ENCODE peak calls at places on chromosomes 3 and 15, in nine cellular contexts. U is HCT116, V is mammary epithelial cell, A is kidney, P is breast epithelium, E is PC-3, O is fibroblast of lung, M is BE2C, Q is heart left ventricle. I is an unnamed sample.

GRCh38 chr15:101309436-101310162 is 14.6 kb upstream of the SNRPA1 start:
- DNase-seq in Q (no peak), O (no peak), P (no peak), E (no peak), M (no peak), U (no peak), V (no peak), A (peak; percentile 60), I (no peak)

GRCh38 chr3:40843851-40844548 is 319.2 kb downstream of the ZNF621 start:
- DNase-seq in A (no peak), M (peak; percentile 38), V (peak; percentile 75), P (no peak), U (no peak), Q (no peak), O (no peak), E (peak; percentile 67), I (no peak)

GRCh38 chr3:189573004-189573403 is 58.2 kb upstream of the TP63 start:
- DNase-seq in Q (no peak), P (no peak), U (no peak), M (no peak), A (no peak), V (no peak), E (no peak), O (peak; percentile 5), I (no peak)

GRCh38 chr3:13379191-13379830 is 40.8 kb downstream of the NUP210 start:
- DNase-seq in U (no peak), V (no peak), O (peak; percentile 84), Q (peak; percentile 49), P (no peak), M (no peak), A (no peak), E (peak; percentile 37), I (no peak)

GRCh38 chr3:52228751-52229291 is 3.4 kb upstream of the TLR9 start:
- DNase-seq in U (no peak), O (no peak), A (no peak), V (no peak), E (no peak), Q (no peak), M (no peak), P (no peak), I (no peak)

GRCh38 chr3:52480768-52481715 is 14.1 kb upstream of the STAB1 start:
- DNase-seq in P (no peak), A (no peak), E (no peak), U (no peak), O (no peak), V (no peak), Q (no peak), M (peak; percentile 70), I (no peak)

GRCh38 chr15:36888018-36888992 is 212.0 kb downstream of the MEIS2 start:
- DNase-seq in Q (no peak), O (peak; percentile 71), U (no peak), P (no peak), E (no peak), V (no peak), A (peak; percentile 75), M (peak; percentile 60), I (no peak)

GRCh38 chr3:139695007-139695406 is 17.2 kb upstream of the NMNAT3 start:
- DNase-seq in O (no peak), V (no peak), Q (no peak), A (no peak), P (no peak), M (no peak), U (no peak), E (no peak), I (no peak)

GRCh38 chr15:76345880-76346665 is 9.5 kb downstream of the ISL2 start:
- DNase-seq in O (no peak), M (no peak), V (no peak), A (no peak), Q (no peak), P (no peak), U (no peak), E (peak; percentile 50), I (no peak)

GRCh38 chr3:120558784-120559227 is 37.3 kb upstream of the NDUFB4 start:
- DNase-seq in A (peak; percentile 95), M (peak; percentile 84), Q (peak; percentile 88), U (peak; percentile 76), V (peak; percentile 76), E (peak; percentile 95), P (peak; percentile 91), O (peak; percentile 82), I (no peak)

GRCh38 chr15:26720546-26720945 is 52.3 kb downstream of the GABRB3 start:
- DNase-seq in P (no peak), M (no peak), V (no peak), Q (no peak), E (no peak), A (no peak), O (no peak), U (no peak), I (no peak)

GRCh38 chr15:26729030-26729429 is 43.8 kb downstream of the GABRB3 start:
- DNase-seq in V (no peak), Q (no peak), P (no peak), M (no peak), O (no peak), A (no peak), U (no peak), E (no peak), I (no peak)

GRCh38 chr15:26721231-26721630 is 51.6 kb downstream of the GABRB3 start:
- DNase-seq in Q (no peak), O (no peak), M (no peak), A (no peak), P (no peak), E (no peak), V (no peak), U (no peak), I (no peak)

GRCh38 chr15:26722621-26723160 is 50.2 kb downstream of the GABRB3 start:
- DNase-seq in U (no peak), P (no peak), O (no peak), E (no peak), A (no peak), V (no peak), Q (no peak), M (peak; percentile 32), I (no peak)

DNA sequence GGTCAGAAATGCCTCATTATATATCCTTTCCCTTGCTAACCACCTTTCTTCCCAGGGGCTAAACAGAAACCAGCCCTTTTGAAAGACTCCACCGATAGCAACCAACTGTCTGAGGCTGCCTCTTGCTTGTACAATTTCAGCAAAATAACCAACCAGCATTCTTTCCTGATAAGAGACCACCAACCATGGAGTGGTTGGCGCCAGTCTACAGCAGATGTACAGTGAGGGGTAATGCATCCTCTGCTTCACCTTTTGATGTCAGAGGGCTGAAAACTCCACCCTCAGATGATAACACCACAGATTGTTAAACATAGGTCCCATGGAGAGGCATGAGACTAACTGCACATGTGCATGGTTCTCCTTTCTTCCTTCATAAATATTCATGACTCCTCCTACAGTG is 48.5 kb downstream of the GABRB3 start:
- DNase-seq in E (no peak), O (no peak), Q (no peak), A (no peak), M (no peak), P (no peak), V (no peak), U (no peak), I (no peak)
- H3K4me1 ChIP-seq in E (no peaks in the 10 kb centered on the region), O (no peaks in the 10 kb centered on the region), Q (no peaks in the 10 kb centered on the region), A (no peaks in the 10 kb centered on the region), M (peaks cover 7% of the 10 kb centered on the region), P (no peaks in the 10 kb centered on the region), V (no peaks in the 10 kb centered on the region), U (no peaks in the 10 kb centered on the region), I (no peaks in the 10 kb centered on the region)

DNA sequence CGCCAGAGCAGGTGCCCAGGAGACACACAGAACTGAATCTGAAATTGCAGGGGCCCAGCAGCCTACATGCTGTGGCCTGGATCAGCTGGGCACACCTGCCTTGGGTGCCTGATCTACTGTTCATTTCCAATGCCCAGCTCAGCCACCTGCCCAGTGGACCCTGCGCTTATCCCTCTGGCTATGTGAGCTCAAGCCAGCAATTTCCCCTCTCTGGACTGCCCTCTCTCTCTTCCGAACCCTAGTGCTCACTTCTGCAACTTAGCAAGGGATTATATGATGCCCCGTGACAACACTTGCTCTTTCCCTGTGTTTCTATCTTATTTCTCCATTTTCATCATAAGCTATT is 276.0 kb downstream of the UACA start:
- DNase-seq in V (no peak), Q (no peak), E (no peak), O (no peak), M (no peak), P (no peak), A (no peak), U (no peak), I (no peak)
- TF ChIP-seq CTCF in V (no peak), Q (no peak), E (no peak), O (no peak), M (no peak), P (no peak), A (no peak), U (no peak), I (no peak)

DNA sequence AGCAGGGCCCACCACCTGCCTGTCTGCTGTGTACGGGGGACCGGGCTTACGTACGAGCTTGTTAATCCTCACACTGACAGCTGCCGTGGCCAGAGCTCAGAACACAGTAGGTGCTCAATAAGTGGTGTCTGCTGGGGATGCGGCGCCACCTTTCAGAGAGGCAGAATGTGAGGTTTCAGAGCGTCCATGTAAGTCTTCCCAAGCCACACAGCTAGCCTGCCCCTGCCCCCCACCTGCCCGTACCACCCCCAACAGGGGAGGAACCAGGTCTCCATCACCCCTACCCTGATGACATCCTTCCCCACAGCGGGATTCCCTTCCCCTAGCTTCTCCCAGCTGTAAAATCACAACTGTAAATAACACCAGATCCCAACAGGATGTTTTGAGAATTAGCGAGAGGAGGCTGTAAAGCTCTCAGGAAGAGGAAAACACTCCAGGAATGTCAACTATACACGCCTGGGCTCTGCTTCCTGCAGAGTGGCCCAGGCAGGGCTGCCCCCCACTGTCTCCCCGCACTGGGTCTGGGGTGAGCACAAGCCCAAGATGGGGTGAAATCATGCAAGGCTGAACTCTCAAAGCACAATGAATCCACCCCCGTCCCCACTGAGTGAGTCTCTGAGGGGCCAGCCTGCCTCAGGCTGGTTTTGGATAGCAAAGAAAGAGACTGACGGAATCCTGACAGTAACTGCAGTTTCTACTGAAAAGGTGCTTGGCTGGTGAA is 250.1 kb upstream of the LYSMD4 start:
- DNase-seq in O (peak; percentile 35), Q (no peak), E (no peak), V (no peak), U (no peak), M (no peak), A (peak; percentile 46), P (no peak), I (no peak)
- H3K4me3 ChIP-seq in O (no peak overlapping the region), Q (no peak overlapping the region), E (no peak overlapping the region), V (no peak overlapping the region), U (no peak overlapping the region), M (no peak overlapping the region), A (no peak overlapping the region), P (no peak overlapping the region), I (no peak overlapping the region)

DNA sequence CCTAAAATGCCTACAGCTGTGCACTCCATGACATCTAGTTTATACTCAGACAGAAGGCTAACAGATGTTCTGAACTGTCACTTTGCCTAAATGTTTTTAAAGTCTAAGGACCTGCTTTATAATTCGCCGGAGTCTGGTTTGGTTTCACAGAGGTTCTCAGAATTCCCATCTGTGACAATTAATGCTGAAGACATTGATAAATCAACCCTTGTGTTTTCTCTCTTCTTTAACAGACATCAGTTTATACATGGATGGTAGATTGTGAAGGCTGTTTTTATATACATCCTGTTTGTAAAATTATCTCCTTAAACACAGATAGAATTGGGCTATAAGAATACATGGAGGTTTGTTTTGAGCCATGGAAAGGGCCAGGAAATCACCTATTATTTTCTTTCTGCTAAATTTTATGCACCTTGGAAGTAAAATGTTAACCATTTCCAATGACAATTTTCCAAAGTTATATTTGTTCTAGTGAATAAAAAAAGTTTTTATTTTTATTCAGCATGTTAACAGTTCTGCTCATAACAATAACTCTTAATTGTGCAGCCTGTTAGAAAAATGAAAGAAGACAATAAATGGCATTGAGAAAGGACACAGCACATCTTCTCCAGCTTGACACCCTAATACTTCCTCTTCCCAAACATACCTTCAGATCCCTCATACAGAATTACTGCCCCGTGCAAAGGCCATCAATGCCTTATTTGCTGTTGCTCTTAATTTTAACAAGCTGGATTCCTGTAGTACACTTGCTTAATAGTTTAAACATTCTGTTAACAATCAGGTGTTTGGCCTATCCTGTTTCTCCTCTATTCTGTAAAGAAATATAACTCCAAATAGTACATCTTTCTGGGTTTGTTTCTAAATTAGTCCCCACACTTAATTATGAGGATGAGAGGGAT is 19.5 kb upstream of the SOX2 start:
- DNase-seq in V (no peak), P (no peak), U (no peak), O (no peak), Q (no peak), M (no peak), A (no peak), E (no peak), I (no peak)
- H3K4me1 ChIP-seq in V (peaks cover 13% of the 10 kb centered on the region), P (no peaks in the 10 kb centered on the region), U (no peaks in the 10 kb centered on the region), O (no peaks in the 10 kb centered on the region), Q (peaks cover 10% of the 10 kb centered on the region), M (no peaks in the 10 kb centered on the region), A (peaks cover 7% of the 10 kb centered on the region), E (no peaks in the 10 kb centered on the region), I (peaks cover 16% of the 10 kb centered on the region)

I was measured in vagina.